ENCODE peak calls at places on chromosomes 4 and X, in six cellular contexts. I, B, K, V, S and F are unnamed samples.

GRCh38 chr4:47567511-47567910 is 82.4 kb downstream of the ATP10D start:
- DNase-seq in I (no peak), B (no peak), K (no peak), V (no peak), S (no peak), F (no peak)

GRCh38 chrX:40953369-40953768 is 131.9 kb upstream of the USP9X start:
- DNase-seq in I (no peak), B (no peak), K (no peak), V (no peak), S (no peak), F (no peak)

GRCh38 chrX:135543924-135544323 is 23.5 kb downstream of the INTS6L start:
- DNase-seq in I (no peak), B (no peak), K (no peak), V (no peak), S (no peak), F (no peak)

GRCh38 chr4:127783026-127783769 is 1.1 kb downstream of the HSPA4L start:
- DNase-seq in I (peak), B (peak), K (peak), V (no peak), S (no peak), F (peak)

GRCh38 chrX:154019633-154020499 is at the start of gene IRAK1:
- DNase-seq in I (peak), B (no peak), K (peak), V (peak), S (no peak), F (no peak)

GRCh38 chr4:69713593-69713992 is 46.8 kb downstream of the SULT1B1 start:
- DNase-seq in I (peak), B (no peak), K (no peak), V (no peak), S (no peak), F (no peak)

GRCh38 chr4:108351806-108352205 is 183.1 kb upstream of the LEF1 start:
- DNase-seq in I (peak), B (no peak), K (no peak), V (no peak), S (no peak), F (no peak)

GRCh38 chr4:39054497-39054896 is 7.5 kb upstream of the KLHL5 start:
- DNase-seq in I (no peak), B (no peak), K (no peak), V (no peak), S (no peak), F (no peak)

GRCh38 chrX:9122504-9123245 is 88.7 kb upstream of the FAM9B start:
- DNase-seq in I (no peak), B (no peak), K (no peak), V (no peak), S (no peak), F (no peak)

GRCh38 chr4:130603043-130603442 is 1507.1 kb downstream of the C4orf33 start:
- DNase-seq in I (no peak), B (no peak), K (no peak), V (no peak), S (no peak), F (no peak)

GRCh38 chr4:178306565-178306964 is 864.3 kb upstream of the AGA start:
- DNase-seq in I (no peak), B (no peak), K (no peak), V (no peak), S (no peak), F (no peak)

GRCh38 chrX:45824471-45824870 is 623.8 kb upstream of the DIPK2B start:
- DNase-seq in I (peak), B (peak), K (no peak), V (peak), S (peak), F (peak)

GRCh38 chr4:75907956-75908355 is 5.7 kb upstream of the PPEF2 start:
- DNase-seq in I (peak), B (no peak), K (no peak), V (no peak), S (no peak), F (no peak)

GRCh38 chr4:141636077-141636770 is at the start of gene IL15:
- DNase-seq in I (peak), B (no peak), K (no peak), V (peak), S (no peak), F (no peak)

GRCh38 chrX:47112316-47112954 is 32.1 kb downstream of the NDUFB11 start:
- DNase-seq in I (peak), B (no peak), K (no peak), V (no peak), S (no peak), F (no peak)

GRCh38 chr4:82780398-82781231 is 18.0 kb downstream of the SCD5 start:
- DNase-seq in I (peak), B (no peak), K (peak), V (no peak), S (no peak), F (no peak)

GRCh38 chrX:154730271-154730883 is 20.5 kb downstream of the GAB3 start:
- DNase-seq in I (peak), B (peak), K (no peak), V (no peak), S (no peak), F (no peak)

GRCh38 chrX:132401935-132402334 is 86.9 kb downstream of the MBNL3 start:
- DNase-seq in I (no peak), B (no peak), K (no peak), V (no peak), S (no peak), F (no peak)

GRCh38 chrX:39624166-39624565 is 473.6 kb downstream of the BCOR start:
- DNase-seq in I (no peak), B (no peak), K (no peak), V (no peak), S (no peak), F (no peak)

GRCh38 chr4:89836897-89837384 is at the start of gene SNCA:
- DNase-seq in I (peak), B (no peak), K (peak), V (no peak), S (no peak), F (no peak)

GRCh38 chrX:136858007-136858756 is 22.3 kb downstream of the RBMX start:
- DNase-seq in I (no peak), B (no peak), K (no peak), V (no peak), S (no peak), F (no peak)

GRCh38 chr4:152972821-152973613 is 36.9 kb downstream of the FHDC1 start:
- DNase-seq in I (peak), B (peak), K (no peak), V (no peak), S (no peak), F (peak)

GRCh38 chr4:119833611-119834010 is 205.0 kb upstream of the PDE5A start:
- DNase-seq in I (no peak), B (no peak), K (no peak), V (no peak), S (no peak), F (no peak)

GRCh38 chrX:38089173-38089982 is 83.0 kb downstream of the SYTL5 start:
- DNase-seq in I (no peak), B (no peak), K (no peak), V (no peak), S (no peak), F (no peak)

GRCh38 chr4:139921551-139922184 is 232.3 kb downstream of the MAML3 start:
- DNase-seq in I (no peak), B (no peak), K (no peak), V (no peak), S (no peak), F (no peak)

GRCh38 chr4:24885342-24885741 is 27.5 kb downstream of the CCDC149 start:
- DNase-seq in I (peak), B (no peak), K (no peak), V (no peak), S (no peak), F (no peak)

GRCh38 chr4:89247951-89248350 is 59.6 kb downstream of the GPRIN3 start:
- DNase-seq in I (no peak), B (no peak), K (no peak), V (no peak), S (no peak), F (no peak)

GRCh38 chrX:25737540-25737939 is 400.6 kb upstream of the MAGEB18 start:
- DNase-seq in I (no peak), B (no peak), K (no peak), V (no peak), S (no peak), F (no peak)

GRCh38 chr4:55947912-55948725 is 626 bp upstream of the CEP135 start:
- DNase-seq in I (peak), B (peak), K (no peak), V (no peak), S (peak), F (peak)

GRCh38 chrX:100864967-100865366 is 9.2 kb downstream of the NOX1 start:
- DNase-seq in I (peak), B (no peak), K (no peak), V (no peak), S (no peak), F (peak)